ENCODE peak calls at places on chromosomes 16 and 17, in ten cellular contexts. E is stomach; M is adrenal gland; D is cardiac fibroblast; T is ovary; C is IMR-90; G is breast epithelium; F is effector memory CD4-positive, alpha-beta T cell; K is trophoblast cell; O is astrocyte. H is an unnamed sample.

GRCh38 chr17:67779098-67779672 is 46.1 kb upstream of the BPTF start:
- DNase-seq in F (peak; percentile 11), C (peak; percentile 61), T (peak; percentile 49), K (peak; percentile 71), E (peak; percentile 44), M (peak; percentile 88), G (peak; percentile 55), O (peak; percentile 67), D (peak; percentile 86), H (peak; percentile 35)

GRCh38 chr17:62653002-62653830 is 25.7 kb downstream of the MRC2 start:
- DNase-seq in G (no peak), D (peak; percentile 46), E (peak; percentile 63), F (peak; percentile 23), O (peak; percentile 33), C (peak; percentile 31), K (peak; percentile 48), M (peak; percentile 49), T (peak; percentile 75), H (peak; percentile 64)

GRCh38 chr17:57677858-57678257 is 67.2 kb downstream of the CCDC182 start:
- DNase-seq in D (no peak), G (no peak), K (no peak), O (no peak), F (no peak), C (no peak), T (no peak), M (no peak), E (no peak), H (no peak)

GRCh38 chr17:18040287-18040858 is 1.2 kb downstream of the GID4 start:
- DNase-seq in T (no peak), C (no peak), F (no peak), K (no peak), G (no peak), M (no peak), D (no peak), E (no peak), O (no peak), H (no peak)

GRCh38 chr17:81854974-81855774 is 5.2 kb downstream of the P4HB start:
- DNase-seq in G (no peak), F (no peak), K (no peak), M (peak; percentile 67), T (no peak), E (peak; percentile 81), C (no peak), D (no peak), O (no peak), H (no peak)

GRCh38 chr16:9328386-9328785 is 236.9 kb downstream of the HAPSTR1 start:
- DNase-seq in G (no peak), D (no peak), C (no peak), M (no peak), T (no peak), O (no peak), F (no peak), K (no peak), E (no peak), H (no peak)

GRCh38 chr17:39527220-39527813 is 66.0 kb downstream of the CDK12 start:
- DNase-seq in E (no peak), K (peak; percentile 48), M (no peak), C (no peak), T (no peak), O (no peak), G (no peak), F (no peak), D (peak; percentile 41), H (peak; percentile 20)

GRCh38 chr17:39618956-39619785 is 7.6 kb upstream of the PPP1R1B start:
- DNase-seq in E (no peak), T (no peak), F (no peak), O (no peak), K (no peak), D (no peak), M (no peak), G (no peak), C (no peak), H (no peak)

GRCh38 chr17:55996826-55997225 is 156.4 kb upstream of the ANKFN1 start:
- DNase-seq in M (no peak), D (no peak), C (peak; percentile 4), K (peak; percentile 1), G (no peak), F (no peak), T (no peak), O (no peak), E (no peak), H (no peak)

DNA sequence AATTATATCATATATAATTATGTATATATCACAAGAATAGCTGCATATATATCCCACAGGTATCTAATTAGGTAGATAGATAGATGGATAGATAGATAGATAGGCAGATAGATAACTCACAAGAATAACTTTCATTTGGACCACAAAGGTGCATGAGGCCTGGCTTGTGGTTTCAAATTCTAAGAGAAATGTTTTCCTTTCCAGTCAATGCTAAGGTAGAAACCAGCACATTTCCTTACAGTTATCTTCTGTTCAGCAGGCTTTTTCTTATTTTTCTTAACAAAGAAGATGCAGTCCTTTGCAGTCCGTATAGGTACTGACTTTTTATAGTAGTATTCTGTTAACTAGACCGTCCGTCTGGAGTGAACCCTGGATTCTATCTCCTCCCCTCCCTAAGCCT is 152.9 kb upstream of the ANKFN1 start:
- DNase-seq in G (no peak), K (no peak), M (no peak), T (no peak), C (no peak), E (no peak), O (no peak), F (no peak), D (no peak), H (no peak)
- H3K4me3 ChIP-seq in G (no peak overlapping the region), K (no peak overlapping the region), M (no peak overlapping the region), T (no peak overlapping the region), C (no peak overlapping the region), E (no peak overlapping the region), O (no peak overlapping the region), F (no peak overlapping the region), D (no peak overlapping the region), H (no peak overlapping the region)

GRCh38 chr17:44846206-44846605 is 1.5 kb upstream of the HIGD1B start:
- DNase-seq in K (no peak), C (no peak), G (no peak), O (no peak), E (no peak), D (no peak), T (no peak), F (no peak), M (no peak), H (no peak)
- H3K4me3 ChIP-seq in K (no peak overlapping the region), C (no peak overlapping the region), G (no peak overlapping the region), O (no peak overlapping the region), E (no peak overlapping the region), D (no peak overlapping the region), T (no peak overlapping the region), F (no peak overlapping the region), M (no peak overlapping the region), H (no peak overlapping the region)

GRCh38 chr16:86737083-86737482 is 158.7 kb downstream of the FOXL1 start:
- DNase-seq in O (no peak), F (no peak), G (no peak), D (no peak), C (no peak), K (no peak), E (no peak), M (no peak), T (no peak), H (no peak)
- H3K4me3 ChIP-seq in O (no peak overlapping the region), F (no peak overlapping the region), G (no peak overlapping the region), D (no peak overlapping the region), C (no peak overlapping the region), K (no peak overlapping the region), E (no peak overlapping the region), M (no peak overlapping the region), T (no peak overlapping the region), H (no peak overlapping the region)

DNA sequence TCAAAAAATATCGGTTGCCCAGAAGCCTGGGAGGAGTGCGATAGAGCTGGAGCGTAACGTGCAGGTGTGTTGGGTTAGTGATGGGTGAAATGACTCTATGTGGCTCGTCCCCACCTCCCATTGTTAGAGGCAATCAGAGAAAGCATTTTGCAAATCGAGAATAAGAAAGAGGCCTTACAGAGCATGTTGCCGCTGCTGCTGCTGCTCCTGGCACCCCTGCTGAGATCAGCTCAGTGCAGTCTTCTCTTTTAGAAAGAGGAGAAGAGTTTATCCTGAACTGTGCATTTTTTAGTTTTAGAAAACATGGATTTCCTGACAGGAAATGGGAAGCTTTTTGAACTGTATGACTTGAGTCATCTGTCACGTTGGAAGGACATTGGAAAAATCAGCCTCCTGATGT is 774.5 kb upstream of the RBFOX1 start:
- DNase-seq in M (no peak), T (no peak), E (no peak), C (no peak), G (no peak), O (no peak), K (no peak), F (no peak), D (no peak), H (no peak)
- H3K4me3 ChIP-seq in M (no peak overlapping the region), T (no peak overlapping the region), E (no peak overlapping the region), C (no peak overlapping the region), G (no peak overlapping the region), O (no peak overlapping the region), K (no peak overlapping the region), F (no peak overlapping the region), D (no peak overlapping the region), H (no peak overlapping the region)

GRCh38 chr17:79993390-79994221 is 42.1 kb downstream of the TBC1D16 start:
- DNase-seq in G (peak; percentile 80), M (peak; percentile 90), C (peak; percentile 94), K (peak; percentile 49), F (no peak), D (peak; percentile 92), E (peak; percentile 80), T (peak; percentile 87), O (peak; percentile 59), H (peak; percentile 54)

GRCh38 chr17:79991140-79991923 is 44.3 kb downstream of the TBC1D16 start:
- DNase-seq in M (peak; percentile 91), E (peak; percentile 90), C (peak; percentile 74), T (peak; percentile 89), K (peak; percentile 67), O (peak; percentile 38), D (peak; percentile 81), G (peak; percentile 87), F (peak; percentile 72), H (peak; percentile 84)

GRCh38 chr17:79992657-79993389 is 42.8 kb downstream of the TBC1D16 start:
- DNase-seq in O (no peak), F (no peak), T (peak; percentile 47), K (no peak), D (no peak), G (no peak), M (no peak), E (no peak), C (no peak), H (no peak)

GRCh38 chr17:79990704-79991103 is 45.0 kb downstream of the TBC1D16 start:
- DNase-seq in K (no peak), C (no peak), T (peak; percentile 50), E (no peak), F (no peak), D (no peak), O (no peak), G (no peak), M (no peak), H (no peak)

GRCh38 chr17:79991924-79992656 is 43.6 kb downstream of the TBC1D16 start:
- DNase-seq in D (no peak), T (peak; percentile 60), G (peak; percentile 71), K (no peak), M (no peak), E (peak; percentile 50), F (no peak), O (no peak), C (peak; percentile 38), H (no peak)
- H3K4me3 ChIP-seq in D (peak overlapping the region; percentile 28), T (peak overlapping the region; percentile 31), G (peak overlapping the region; percentile 16), K (no peak overlapping the region), M (no peak overlapping the region), E (peak overlapping the region; percentile 51), F (peak overlapping the region; percentile 60), O (peak overlapping the region; percentile 48), C (peak overlapping the region; percentile 9), H (peak overlapping the region; percentile 64)

GRCh38 chr16:73142995-73143394 is 95.1 kb upstream of the ZFHX3 start:
- DNase-seq in M (no peak), K (no peak), E (no peak), T (no peak), F (no peak), D (no peak), C (no peak), G (no peak), O (no peak), H (no peak)
- H3K4me3 ChIP-seq in M (no peak overlapping the region), K (no peak overlapping the region), E (no peak overlapping the region), T (no peak overlapping the region), F (no peak overlapping the region), D (no peak overlapping the region), C (no peak overlapping the region), G (no peak overlapping the region), O (no peak overlapping the region), H (no peak overlapping the region)

H was measured in Jurkat, Clone E6-1.